ENCODE peak calls at places on chromosomes 12 and 14, in six cellular contexts. E is aorta, G is pancreas, J is RWPE1, B is ovary, Y is HepG2. D is an unnamed sample.

GRCh38 chr12:122515275-122515674 is 11.5 kb downstream of the RSRC2 start:
- DNase-seq in E (no peak), G (no peak), J (no peak), B (no peak), Y (no peak), D (no peak)

GRCh38 chr14:63413009-63413408 is 94.3 kb upstream of the GPHB5 start:
- DNase-seq in E (no peak), G (no peak), J (no peak), B (no peak), Y (no peak), D (no peak)

GRCh38 chr12:116592731-116593130 is 33.5 kb downstream of the MAP1LC3B2 start:
- DNase-seq in E (no peak), G (no peak), J (no peak), B (no peak), Y (no peak), D (no peak)

GRCh38 chr14:69014829-69015259 is 35.7 kb upstream of the ACTN1 start:
- DNase-seq in E (peak), G (no peak), J (no peak), B (no peak), Y (no peak), D (no peak)

GRCh38 chr14:46580941-46581671 is 70.5 kb downstream of the RPL10L start:
- DNase-seq in E (no peak), G (no peak), J (no peak), B (no peak), Y (peak), D (peak)

GRCh38 chr12:66087365-66087943 is 43.1 kb downstream of the LLPH start:
- DNase-seq in E (peak), G (peak), J (peak), B (peak), Y (peak), D (peak)

GRCh38 chr14:24310666-24311604 is at the start of gene LTB4R:
- DNase-seq in E (peak), G (peak), J (no peak), B (peak), Y (no peak), D (peak)

GRCh38 chr12:109741970-109742372 is 28.3 kb downstream of the FAM222A start:
- DNase-seq in E (peak), G (no peak), J (no peak), B (peak), Y (peak), D (no peak)

GRCh38 chr14:95067526-95067925 is 89.8 kb downstream of the DICER1 start:
- DNase-seq in E (no peak), G (no peak), J (no peak), B (no peak), Y (no peak), D (no peak)

GRCh38 chr12:645563-646071 is 17.6 kb downstream of the NINJ2 start:
- DNase-seq in E (no peak), G (no peak), J (no peak), B (peak), Y (peak), D (no peak)

GRCh38 chr12:42481368-42481767 is 108.2 kb downstream of the PRICKLE1 start:
- DNase-seq in E (no peak), G (no peak), J (no peak), B (no peak), Y (no peak), D (no peak)
- H3K27ac ChIP-seq in E (no peak), G (no peak), J (no peak), B (peak), Y (no peak), D (no peak)

GRCh38 chr12:67650127-67650495 is 1.6 kb downstream of the DYRK2 start:
- DNase-seq in E (no peak), G (peak), J (peak), B (peak), Y (no peak), D (no peak)

GRCh38 chr12:67648306-67649164 is at the start of gene DYRK2:
- DNase-seq in E (peak), G (peak), J (peak), B (peak), Y (peak), D (peak)

GRCh38 chr12:67649165-67650126 is 901 bp downstream of the DYRK2 start:
- DNase-seq in E (peak), G (peak), J (peak), B (peak), Y (no peak), D (no peak)

GRCh38 chr12:67650528-67651379 is 2.2 kb downstream of the DYRK2 start:
- DNase-seq in E (no peak), G (no peak), J (no peak), B (no peak), Y (no peak), D (no peak)

DNA sequence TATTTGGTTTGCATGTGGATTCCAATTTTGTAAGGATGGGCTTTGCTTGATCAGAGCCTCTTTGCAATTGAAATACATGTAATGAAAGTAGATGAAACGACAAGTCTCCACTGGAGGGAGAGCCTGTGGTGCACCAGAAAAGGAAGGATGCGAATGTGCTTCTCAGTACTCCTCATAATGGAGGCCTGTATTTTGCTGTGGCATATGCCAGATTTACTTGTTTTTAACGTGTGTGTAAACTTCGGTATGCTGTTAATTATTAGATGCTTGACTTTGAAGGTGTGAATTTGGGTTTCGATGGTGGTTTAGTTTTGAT is 2.8 kb downstream of the DYRK2 start:
- DNase-seq in E (no peak), G (no peak), J (peak), B (no peak), Y (peak), D (peak)
- H3K27ac ChIP-seq in E (no peak), G (no peak), J (no peak), B (no peak), Y (no peak), D (no peak)

GRCh38 chr12:53467880-53468279 is 16.0 kb downstream of the PCBP2 start:
- DNase-seq in E (no peak), G (no peak), J (no peak), B (no peak), Y (no peak), D (no peak)
- H3K27ac ChIP-seq in E (no peak), G (no peak), J (no peak), B (no peak), Y (no peak), D (no peak)

GRCh38 chr12:77218278-77218677 is 152.9 kb upstream of the E2F7 start:
- DNase-seq in E (no peak), G (no peak), J (no peak), B (no peak), Y (no peak), D (no peak)

GRCh38 chr12:77210724-77211123 is 145.4 kb upstream of the E2F7 start:
- DNase-seq in E (no peak), G (no peak), J (no peak), B (no peak), Y (no peak), D (no peak)

GRCh38 chr12:77213316-77213715 is 147.9 kb upstream of the E2F7 start:
- DNase-seq in E (no peak), G (no peak), J (no peak), B (no peak), Y (no peak), D (no peak)

DNA sequence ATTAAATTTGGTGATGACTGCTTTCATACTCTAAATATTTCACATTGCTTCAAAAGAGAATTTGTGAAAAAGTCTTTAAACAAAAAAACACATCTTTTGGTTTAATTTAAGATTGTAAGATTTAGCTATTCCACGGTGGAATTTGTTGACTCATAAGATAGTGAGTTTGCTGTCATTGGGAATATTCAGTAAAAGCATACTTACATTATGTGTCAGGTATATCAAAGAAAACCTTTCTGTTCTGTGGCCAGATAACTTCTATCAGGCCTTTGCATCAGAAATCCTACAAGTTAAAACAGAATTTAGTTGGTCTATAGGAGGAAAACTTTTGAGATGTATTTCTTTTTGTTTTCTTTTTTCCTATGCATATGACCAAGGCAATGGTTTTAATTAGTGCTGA is 148.8 kb upstream of the E2F7 start:
- DNase-seq in E (no peak), G (no peak), J (no peak), B (no peak), Y (no peak), D (peak)
- H3K27ac ChIP-seq in E (no peak), G (no peak), J (no peak), B (no peak), Y (no peak), D (no peak)

GRCh38 chr12:75714462-75715322 is 203.3 kb upstream of the KRR1 start:
- DNase-seq in E (no peak), G (no peak), J (peak), B (no peak), Y (peak), D (peak)

GRCh38 chr12:75717902-75718301 is 206.5 kb upstream of the KRR1 start:
- DNase-seq in E (no peak), G (no peak), J (no peak), B (no peak), Y (no peak), D (no peak)

GRCh38 chr12:75713434-75713833 is 202.0 kb upstream of the KRR1 start:
- DNase-seq in E (no peak), G (no peak), J (no peak), B (no peak), Y (no peak), D (no peak)

GRCh38 chr12:75715323-75715644 is 203.9 kb upstream of the KRR1 start:
- DNase-seq in E (no peak), G (no peak), J (no peak), B (no peak), Y (no peak), D (peak)

DNA sequence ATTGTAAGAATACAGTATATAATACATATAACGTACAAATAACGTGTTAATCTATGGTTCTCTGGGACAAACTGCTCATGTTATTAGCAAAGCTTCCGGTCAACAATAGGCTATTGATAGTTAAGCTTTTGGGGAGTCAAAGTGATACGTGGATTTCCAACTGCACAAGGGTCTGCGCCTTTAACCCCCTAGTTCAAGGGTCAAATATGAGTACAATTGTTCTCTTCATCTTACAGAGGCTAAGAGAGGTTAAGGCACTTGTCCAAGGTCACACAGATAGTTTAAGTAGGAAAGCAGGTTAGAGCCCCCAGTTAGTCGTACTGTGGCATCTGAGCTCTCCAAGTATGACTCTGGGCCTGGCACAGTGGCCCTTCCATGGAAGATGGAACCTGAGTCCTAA is 204.3 kb upstream of the KRR1 start:
- DNase-seq in E (no peak), G (no peak), J (no peak), B (no peak), Y (no peak), D (no peak)
- H3K27ac ChIP-seq in E (no peak), G (no peak), J (no peak), B (no peak), Y (no peak), D (peak)

GRCh38 chr14:56338674-56339073 is 220.5 kb downstream of the PELI2 start:
- DNase-seq in E (no peak), G (no peak), J (no peak), B (no peak), Y (no peak), D (no peak)
- H3K27ac ChIP-seq in E (no peak), G (no peak), J (no peak), B (no peak), Y (no peak), D (no peak)

DNA sequence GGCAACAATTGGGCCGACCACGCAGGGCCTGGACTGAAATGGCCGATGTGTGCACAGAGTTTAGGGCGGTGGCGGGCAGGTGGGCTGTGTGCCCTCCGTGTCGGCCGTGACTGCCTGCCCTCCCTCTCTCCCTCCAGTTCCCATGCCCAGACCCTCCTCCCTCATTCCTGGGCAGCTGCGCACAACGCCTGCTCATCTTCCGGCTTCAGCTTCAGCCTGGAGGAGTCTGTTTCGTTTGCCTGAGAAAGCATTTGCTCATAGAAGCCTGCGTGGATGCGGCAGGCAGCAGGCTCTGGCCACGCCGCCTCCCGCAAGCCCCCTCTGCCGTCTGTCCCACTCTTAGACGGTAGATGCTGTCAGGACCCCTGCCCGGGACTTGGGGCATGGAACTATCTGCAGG is 47.3 kb upstream of the FZD10 start:
- DNase-seq in E (no peak), G (no peak), J (no peak), B (no peak), Y (no peak), D (no peak)
- H3K27ac ChIP-seq in E (no peak), G (no peak), J (no peak), B (no peak), Y (no peak), D (no peak)

GRCh38 chr12:40769846-40770245 is 77.6 kb downstream of the CNTN1 start:
- DNase-seq in E (no peak), G (no peak), J (no peak), B (no peak), Y (no peak), D (no peak)

GRCh38 chr12:40770781-40771180 is 78.5 kb downstream of the CNTN1 start:
- DNase-seq in E (no peak), G (no peak), J (no peak), B (no peak), Y (no peak), D (no peak)

DNA sequence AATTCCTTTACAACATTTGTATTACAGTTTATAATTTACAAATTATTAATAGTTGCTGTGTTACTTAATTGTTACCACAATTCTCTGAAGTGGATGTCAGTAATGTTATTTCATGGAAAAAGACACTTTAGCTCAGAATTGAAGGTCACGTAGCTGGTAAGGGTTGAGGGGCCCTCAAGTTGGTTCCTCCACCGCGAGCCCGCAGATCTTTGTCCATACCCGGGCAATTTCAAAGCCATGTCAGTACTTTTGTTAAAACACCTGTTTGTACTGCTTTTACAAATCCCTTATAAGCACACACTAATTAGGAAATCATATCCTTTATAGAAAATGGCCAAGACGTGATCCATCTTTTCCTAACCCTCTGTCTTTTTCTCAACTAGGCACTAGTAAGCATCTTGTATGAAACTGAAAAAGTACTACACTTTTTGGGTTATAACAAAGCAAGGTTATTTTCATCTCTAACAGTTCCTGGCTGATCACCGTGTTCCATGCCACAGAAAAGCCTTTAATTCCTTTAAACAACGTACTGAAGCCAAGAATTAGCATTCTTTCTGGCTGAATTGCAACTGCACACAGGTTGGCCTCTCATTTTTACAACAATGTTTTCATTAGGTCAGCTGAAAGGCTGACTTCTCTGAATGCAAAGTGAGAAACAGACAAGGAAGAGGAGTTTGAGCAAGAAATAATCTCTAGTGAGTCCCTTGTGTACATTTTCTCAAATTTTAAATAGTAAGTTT is 76.1 kb downstream of the CNTN1 start:
- DNase-seq in E (no peak), G (no peak), J (no peak), B (no peak), Y (no peak), D (no peak)
- H3K27ac ChIP-seq in E (no peak), G (no peak), J (no peak), B (no peak), Y (no peak), D (no peak)